ENCODE peak calls at places on chromosomes 5 and 9, in five cellular contexts. P, X, W, A and H are unnamed samples.

GRCh38 chr9:130858734-130859705 is 24.0 kb downstream of the ABL1 start:
- DNase-seq in P (no peak), X (no peak), W (no peak), A (peak; percentile 15), H (no peak)

GRCh38 chr5:142025637-142026036 is 12.8 kb upstream of the GNPDA1 start:
- DNase-seq in P (no peak), X (no peak), W (no peak), A (no peak), H (no peak)

GRCh38 chr5:97073420-97073819 is 69.0 kb downstream of the LIX1 start:
- DNase-seq in P (no peak), X (no peak), W (no peak), A (peak; percentile 72), H (no peak)

GRCh38 chr5:138989720-138990119 is 114.6 kb upstream of the LRRTM2 start:
- DNase-seq in P (no peak), X (peak; percentile 25), W (no peak), A (no peak), H (no peak)

GRCh38 chr9:120662513-120662912 is 51.8 kb downstream of the MEGF9 start:
- DNase-seq in P (no peak), X (no peak), W (no peak), A (no peak), H (no peak)

GRCh38 chr5:89994266-89994665 is 415.3 kb downstream of the CETN3 start:
- DNase-seq in P (no peak), X (no peak), W (no peak), A (no peak), H (no peak)

GRCh38 chr5:65151632-65152031 is 330.1 kb downstream of the ADAMTS6 start:
- DNase-seq in P (no peak), X (no peak), W (no peak), A (no peak), H (no peak)

GRCh38 chr9:74942801-74943200 is 9.9 kb downstream of the C9orf40 start:
- DNase-seq in P (no peak), X (no peak), W (no peak), A (no peak), H (no peak)

GRCh38 chr5:173615884-173616576 is 420 bp downstream of the BOD1 start:
- DNase-seq in P (peak; percentile 87), X (peak; percentile 74), W (peak; percentile 70), A (peak; percentile 93), H (peak; percentile 80)

GRCh38 chr5:140246378-140247122 is 56.4 kb downstream of the PFDN1 start:
- DNase-seq in P (no peak), X (no peak), W (no peak), A (no peak), H (no peak)

GRCh38 chr5:178223828-178224335 is 8.7 kb downstream of the PHYKPL start:
- DNase-seq in P (peak; percentile 71), X (no peak), W (no peak), A (peak; percentile 64), H (no peak)

GRCh38 chr5:31867219-31867618 is 228.3 kb downstream of the PDZD2 start:
- DNase-seq in P (no peak), X (no peak), W (no peak), A (no peak), H (no peak)

GRCh38 chr9:121807069-121807917 is 155.9 kb downstream of the DAB2IP start:
- DNase-seq in P (no peak), X (no peak), W (no peak), A (peak; percentile 60), H (no peak)

GRCh38 chr5:127878174-127878750 is 175.1 kb downstream of the CCDC192 start:
- DNase-seq in P (peak; percentile 59), X (no peak), W (peak; percentile 70), A (no peak), H (peak; percentile 40)

GRCh38 chr9:129751841-129752801 is 721 bp downstream of the PTGES start:
- DNase-seq in P (no peak), X (no peak), W (peak; percentile 31), A (no peak), H (peak; percentile 30)

GRCh38 chr5:66713998-66714397 is 117.8 kb downstream of the MAST4 start:
- DNase-seq in P (no peak), X (no peak), W (no peak), A (no peak), H (no peak)

GRCh38 chr9:35749515-35750255 is 598 bp downstream of the RGP1 start:
- DNase-seq in P (peak; percentile 45), X (no peak), W (peak; percentile 46), A (peak; percentile 90), H (no peak)

GRCh38 chr5:75468593-75468992 is 42.8 kb downstream of the CERT1 start:
- DNase-seq in P (no peak), X (no peak), W (no peak), A (no peak), H (no peak)

GRCh38 chr9:114364123-114364522 is 23.7 kb downstream of the AKNA start:
- DNase-seq in P (no peak), X (no peak), W (no peak), A (no peak), H (no peak)

GRCh38 chr5:157828031-157828948 is 30.7 kb downstream of the CLINT1 start:
- DNase-seq in P (peak; percentile 3), X (no peak), W (no peak), A (no peak), H (no peak)
- H3K4me1 ChIP-seq in P (peaks cover 4% of the 10 kb centered on the region), X (peaks cover 20% of the 10 kb centered on the region), W (peaks cover 16% of the 10 kb centered on the region), A (peaks cover 86% of the 10 kb centered on the region), H (no peaks in the 10 kb centered on the region)

DNA sequence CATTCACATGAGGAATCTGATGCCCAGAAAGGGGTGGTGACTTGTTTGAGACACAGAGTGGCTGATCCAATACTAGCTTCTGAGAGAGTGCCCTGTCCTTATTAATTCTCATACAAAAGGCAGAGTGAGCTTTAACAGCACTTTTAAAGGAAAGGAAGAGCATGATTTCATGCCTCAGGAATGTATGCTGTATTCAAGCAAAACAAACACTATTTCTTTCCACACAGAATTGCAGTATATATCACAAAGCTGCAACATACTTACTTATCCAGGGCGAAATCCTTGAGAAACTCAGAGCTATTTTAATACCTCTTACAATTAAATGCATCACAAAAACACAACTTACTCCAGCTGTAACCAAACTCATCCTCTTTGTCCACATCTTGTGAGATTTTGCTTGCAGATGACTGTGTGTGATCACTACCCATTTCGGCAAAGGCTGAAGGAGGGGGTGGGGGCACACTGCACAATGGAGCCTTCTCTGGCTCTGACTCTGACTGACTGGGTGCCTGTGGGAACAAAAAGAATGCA is 139.8 kb downstream of the MPDZ start:
- DNase-seq in P (no peak), X (no peak), W (no peak), A (no peak), H (peak; percentile 70)
- H3K4me3 ChIP-seq in P (no peak overlapping the region), X (no peak overlapping the region), W (no peak overlapping the region), A (no peak overlapping the region), H (no peak overlapping the region)

GRCh38 chr9:86009133-86009532 is 68.2 kb downstream of the NAA35 start:
- DNase-seq in P (no peak), X (no peak), W (no peak), A (no peak), H (no peak)

GRCh38 chr9:86005253-86005775 is 64.4 kb downstream of the NAA35 start:
- DNase-seq in P (no peak), X (no peak), W (no peak), A (no peak), H (no peak)
- H3K36me3 ChIP-seq in P (peaks cover 42% of the 10 kb centered on the region), X (peaks cover 65% of the 10 kb centered on the region), W (peaks cover 13% of the 10 kb centered on the region), A (peaks cover 66% of the 10 kb centered on the region), H (peaks cover 29% of the 10 kb centered on the region)

DNA sequence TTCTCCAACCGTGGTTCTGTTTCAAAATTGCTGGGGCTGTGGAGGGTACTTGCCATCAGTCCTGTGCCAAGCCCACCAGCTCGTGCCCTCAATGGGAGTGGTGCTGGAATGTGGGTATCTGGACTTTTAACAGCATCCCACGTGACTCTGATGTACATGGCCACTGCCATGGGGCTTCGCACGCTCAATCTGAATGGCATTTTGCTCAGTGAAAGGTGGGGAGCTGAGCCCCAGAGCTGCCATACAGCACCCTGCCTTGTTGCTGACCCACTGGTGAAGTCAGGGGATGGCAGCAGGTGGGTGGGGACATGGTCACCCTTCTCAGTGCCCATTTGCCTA is 16.6 kb upstream of the SYNPO start:
- DNase-seq in P (no peak), X (no peak), W (no peak), A (no peak), H (no peak)
- H3K4me1 ChIP-seq in P (peaks cover 5% of the 10 kb centered on the region), X (peaks cover 61% of the 10 kb centered on the region), W (peaks cover 66% of the 10 kb centered on the region), A (peaks cover 79% of the 10 kb centered on the region), H (peaks cover 6% of the 10 kb centered on the region)

GRCh38 chr5:68289576-68289975 is 74.0 kb downstream of the PIK3R1 start:
- DNase-seq in P (no peak), X (no peak), W (no peak), A (no peak), H (no peak)

GRCh38 chr5:68292316-68292715 is 76.8 kb downstream of the PIK3R1 start:
- DNase-seq in P (no peak), X (no peak), W (no peak), A (no peak), H (no peak)

GRCh38 chr5:68287976-68288755 is 72.6 kb downstream of the PIK3R1 start:
- DNase-seq in P (peak; percentile 91), X (peak; percentile 85), W (peak; percentile 69), A (peak; percentile 91), H (no peak)

GRCh38 chr5:68288756-68289134 is 73.2 kb downstream of the PIK3R1 start:
- DNase-seq in P (peak; percentile 51), X (peak; percentile 69), W (peak; percentile 24), A (no peak), H (no peak)

GRCh38 chr5:68290260-68290674 is 74.7 kb downstream of the PIK3R1 start:
- DNase-seq in P (peak; percentile 68), X (no peak), W (peak; percentile 34), A (no peak), H (no peak)
- H3K4me3 ChIP-seq in P (peak overlapping the region; percentile 50), X (peak overlapping the region; percentile 53), W (no peak overlapping the region), A (peak overlapping the region; percentile 55), H (no peak overlapping the region)

DNA sequence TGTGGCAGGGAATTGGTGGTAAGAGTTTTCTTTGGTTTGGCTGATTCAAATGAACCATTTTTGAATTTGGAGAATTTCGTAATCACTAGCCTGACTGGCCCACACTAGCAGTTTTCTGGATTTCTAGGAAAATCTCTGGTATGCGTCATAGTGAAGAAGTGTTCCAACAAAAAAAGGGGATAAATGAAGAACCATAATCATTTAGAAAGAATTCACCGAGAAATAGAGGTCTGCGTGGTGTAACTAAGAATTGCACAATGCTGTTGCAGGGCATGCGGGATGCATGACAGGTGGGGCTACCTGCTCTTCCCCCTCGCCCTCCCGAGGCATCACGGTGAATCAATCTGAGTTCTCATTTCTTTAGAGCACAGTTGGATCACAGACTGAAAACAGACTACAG is 232.3 kb upstream of the PAPPA start:
- DNase-seq in P (no peak), X (no peak), W (no peak), A (no peak), H (no peak)
- H3K36me3 ChIP-seq in P (no peaks in the 10 kb centered on the region), X (no peaks in the 10 kb centered on the region), W (no peaks in the 10 kb centered on the region), A (no peaks in the 10 kb centered on the region), H (no peaks in the 10 kb centered on the region)